ENCODE peak calls at places on chromosomes 13 and 19, in seven cellular contexts. Y is transverse colon, L is tibial nerve, A is right lobe of liver, J is esophagus squamous epithelium, H is A549, G is heart left ventricle. Z is an unnamed sample.
A peak's percentile ranks its signal among the peaks of the same experiment; 100 is the strongest.

GRCh38 chr13:20006206-20006605 is 47.7 kb downstream of the ZMYM2 start:
- DNase-seq in Y (no peak), L (no peak), A (no peak), J (no peak), H (no peak), G (no peak), Z (no peak)

GRCh38 chr13:88005188-88005587 is 334.0 kb downstream of the SLITRK5 start:
- DNase-seq in Y (no peak), L (no peak), A (no peak), J (no peak), H (no peak), G (no peak), Z (no peak)

GRCh38 chr13:63706751-63707150 is 2291.1 kb upstream of the PCDH20 start:
- DNase-seq in Y (no peak), L (no peak), A (no peak), J (no peak), H (no peak), G (no peak), Z (no peak)

GRCh38 chr13:98792321-98792720 is 39.8 kb upstream of the SLC15A1 start:
- DNase-seq in Y (peak; percentile 37), L (no peak), A (no peak), J (no peak), H (no peak), G (no peak), Z (no peak)

GRCh38 chr13:34414616-34415015 is 527.5 kb upstream of the NBEA start:
- DNase-seq in Y (no peak), L (no peak), A (no peak), J (no peak), H (no peak), G (no peak), Z (no peak)

GRCh38 chr13:110509478-110509926 is 52.0 kb downstream of the RAB20 start:
- DNase-seq in Y (no peak), L (no peak), A (no peak), J (no peak), H (no peak), G (no peak), Z (no peak)

GRCh38 chr19:30017172-30017571 is 75.1 kb downstream of the URI1 start:
- DNase-seq in Y (no peak), L (no peak), A (no peak), J (no peak), H (no peak), G (no peak), Z (no peak)

GRCh38 chr13:23455401-23456185 is 22.1 kb upstream of the SACS start:
- DNase-seq in Y (no peak), L (no peak), A (peak; percentile 44), J (no peak), H (no peak), G (no peak), Z (no peak)

GRCh38 chr13:99176309-99177276 is 24.1 kb upstream of the UBAC2 start:
- DNase-seq in Y (peak; percentile 81), L (peak; percentile 78), A (peak; percentile 66), J (no peak), H (peak; percentile 59), G (peak; percentile 71), Z (peak; percentile 77)

GRCh38 chr19:1374250-1374577 is 9.5 kb upstream of the NDUFS7 start:
- DNase-seq in Y (no peak), L (no peak), A (no peak), J (no peak), H (no peak), G (peak; percentile 75), Z (no peak)

GRCh38 chr13:90968510-90968909 is 379.0 kb upstream of the MIR17HG start:
- DNase-seq in Y (no peak), L (no peak), A (no peak), J (no peak), H (peak; percentile 44), G (no peak), Z (no peak)

GRCh38 chr13:102679449-102680132 is 15.3 kb downstream of the METTL21C start:
- DNase-seq in Y (peak; percentile 22), L (no peak), A (no peak), J (no peak), H (no peak), G (no peak), Z (no peak)

GRCh38 chr13:73745190-73745589 is 389.0 kb downstream of the KLF12 start:
- DNase-seq in Y (no peak), L (no peak), A (no peak), J (no peak), H (no peak), G (no peak), Z (no peak)

GRCh38 chr19:58406818-58407657 is 1.4 kb upstream of the ZNF584 start:
- DNase-seq in Y (no peak), L (no peak), A (no peak), J (no peak), H (peak; percentile 60), G (no peak), Z (no peak)
- TF ChIP-seq CTCF in Y (peak; percentile 20), L (no peak), A (peak; percentile 13), J (no peak), H (peak; percentile 35), G (no peak), Z (peak; percentile 28)

GRCh38 chr13:49784886-49785570 is 7.5 kb downstream of the KPNA3 start:
- DNase-seq in Y (no peak), L (no peak), A (no peak), J (no peak), H (no peak), G (no peak), Z (no peak)
- TF ChIP-seq POLR2A in Y (no peak), L (no peak), A (no peak), J (no peak), H (no peak), G (no peak), Z (no peak)

GRCh38 chr13:113769881-113770280 is 10.9 kb downstream of the TMEM255B start:
- DNase-seq in Y (no peak), L (no peak), A (no peak), J (no peak), H (no peak), G (no peak), Z (no peak)
- TF ChIP-seq CTCF in Y (no peak), L (no peak), A (no peak), J (no peak), H (no peak), G (no peak), Z (no peak)

GRCh38 chr19:44985445-44985844 is 15.8 kb upstream of the RELB start:
- DNase-seq in Y (no peak), L (no peak), A (no peak), J (no peak), H (no peak), G (no peak), Z (no peak)
- TF ChIP-seq POLR2A in Y (no peak), L (no peak), A (no peak), J (no peak), H (no peak), G (no peak), Z (no peak)

DNA sequence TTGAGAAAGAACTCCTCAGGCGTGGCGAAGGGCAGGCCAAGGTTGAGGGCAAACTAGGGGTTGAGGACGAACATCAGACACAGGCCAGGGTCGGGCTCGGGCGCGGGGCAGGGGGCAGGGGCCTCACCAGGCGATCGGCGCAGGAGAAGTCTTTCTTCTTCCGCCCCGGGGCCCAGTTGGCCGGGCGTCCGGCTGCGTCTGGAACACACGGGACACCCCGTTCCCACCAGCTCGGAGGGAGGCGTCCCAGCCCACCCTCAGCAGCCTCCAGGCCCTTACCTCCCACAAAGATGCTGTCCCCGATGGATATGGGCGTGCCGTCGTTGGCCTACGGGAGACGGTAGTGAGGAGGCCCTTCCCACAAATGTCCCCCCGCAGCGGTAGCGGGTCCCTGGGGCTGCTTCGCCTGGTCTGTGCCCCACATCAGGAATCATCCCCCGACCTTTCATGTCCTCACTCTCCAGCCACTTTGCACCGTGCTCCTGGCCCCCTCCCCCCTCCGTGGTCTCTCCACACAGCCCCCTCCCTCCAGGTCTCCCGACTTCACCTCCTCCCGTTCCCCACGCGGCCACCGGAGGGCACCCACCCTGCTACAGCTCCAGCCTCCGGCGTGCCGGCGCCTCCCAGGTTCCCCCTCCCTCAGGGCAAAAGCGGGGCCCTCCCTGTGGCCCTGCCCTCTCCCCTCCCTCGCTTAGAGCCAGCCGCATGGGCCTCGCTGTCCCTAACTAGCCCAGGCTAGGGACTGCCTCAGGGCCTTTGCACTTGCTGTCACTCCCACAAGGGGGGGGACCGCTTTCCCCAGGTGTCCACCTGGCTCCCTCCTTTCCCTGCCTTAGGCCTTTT is 4.7 kb downstream of the PNKP start:
- DNase-seq in Y (no peak), L (no peak), A (peak; percentile 36), J (no peak), H (no peak), G (no peak), Z (no peak)
- TF ChIP-seq CTCF in Y (no peak), L (peak; percentile 6), A (no peak), J (no peak), H (peak; percentile 44), G (no peak), Z (no peak)

GRCh38 chr13:106484755-106485193 is 50.7 kb downstream of the EFNB2 start:
- DNase-seq in Y (no peak), L (no peak), A (no peak), J (no peak), H (no peak), G (peak; percentile 58), Z (no peak)
- TF ChIP-seq POLR2A in Y (no peak), L (no peak), A (no peak), J (no peak), H (no peak), G (no peak), Z (no peak)

GRCh38 chr13:42875448-42876269 is 94.3 kb downstream of the FAM216B start:
- DNase-seq in Y (no peak), L (no peak), A (no peak), J (no peak), H (no peak), G (no peak), Z (no peak)
- TF ChIP-seq CTCF in Y (no peak), L (no peak), A (no peak), J (no peak), H (no peak), G (no peak), Z (no peak)

DNA sequence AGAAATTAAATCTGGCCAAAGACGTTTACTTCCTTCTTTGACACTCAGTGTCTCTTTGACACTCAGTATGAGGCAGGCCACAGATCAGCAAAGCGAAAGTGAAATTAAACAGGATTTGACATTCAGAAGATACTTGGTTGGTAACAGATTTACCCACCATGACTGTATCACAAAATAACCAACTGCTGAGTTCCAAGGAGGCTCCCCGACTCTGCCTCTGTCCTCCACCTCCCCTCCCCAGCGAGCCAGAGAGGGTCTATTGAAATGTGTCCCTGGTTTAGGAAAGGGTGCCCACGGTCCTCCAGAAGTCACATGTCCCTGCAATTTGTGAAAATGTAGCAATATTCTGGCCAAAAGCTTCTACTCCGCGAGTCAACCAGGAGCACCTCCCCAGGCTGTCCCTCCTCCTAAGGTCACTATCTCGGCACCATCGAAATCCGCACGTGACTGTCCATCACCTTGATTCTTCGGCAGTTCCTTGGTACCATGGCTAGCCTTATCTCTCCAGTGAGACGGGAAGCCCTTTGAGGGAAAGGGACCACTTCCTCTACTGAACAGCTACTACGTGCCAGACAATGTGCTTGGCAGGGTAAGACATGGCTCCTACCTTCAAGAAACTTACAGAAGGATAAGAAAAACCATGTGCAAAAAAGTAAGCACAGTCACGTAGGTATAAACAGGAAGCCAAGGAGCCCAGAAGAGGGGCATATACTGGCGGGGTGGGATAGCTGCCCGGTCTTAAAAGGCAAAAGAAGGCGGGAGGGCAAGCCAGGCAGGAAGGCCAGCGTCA is 1.5 kb downstream of the N4BP2L1 start:
- DNase-seq in Y (peak; percentile 25), L (peak; percentile 17), A (no peak), J (no peak), H (no peak), G (no peak), Z (no peak)
- TF ChIP-seq POLR2A in Y (no peak), L (no peak), A (no peak), J (no peak), H (no peak), G (no peak), Z (no peak)

GRCh38 chr19:4676955-4677731 is 7.0 kb upstream of the MYDGF start:
- DNase-seq in Y (peak; percentile 34), L (no peak), A (no peak), J (no peak), H (peak; percentile 81), G (peak; percentile 66), Z (no peak)
- TF ChIP-seq CTCF in Y (peak; percentile 54), L (peak; percentile 39), A (peak; percentile 59), J (peak; percentile 15), H (peak; percentile 42), G (peak; percentile 62), Z (peak; percentile 27)